ENCODE peak calls at places on chromosomes 2 and 18, in ten cellular contexts. One of them, this sample, is unnamed.

GRCh38 chr18:902179-902718 is 2.4 kb upstream of the ADCYAP1 start:
- DNase-seq in Daoy: peak; percentile 35
- DNase-seq in HTR-8/SVneo: no peak
- DNase-seq in memory B cell: no peak
- DNase-seq in NCI-H2081: no peak
- DNase-seq in AG09319: no peak
- DNase-seq in stimulated activated naive CD4-positive, alpha-beta T cell: no peak
- DNase-seq in activated CD4-positive, alpha-beta T cell treated with anti-CD3 and anti-CD28 coated beads for 4 hours: no peak
- DNase-seq in cardiac fibroblast: peak; percentile 54
- DNase-seq in mesendoderm: peak; percentile 37
- DNase-seq in this sample: peak; percentile 33

GRCh38 chr2:140836826-140837225 is 1294.0 kb downstream of the LRP1B start:
- DNase-seq in memory B cell: no peak
- DNase-seq in NCI-H2081: no peak
- DNase-seq in stimulated activated naive CD4-positive, alpha-beta T cell: no peak
- DNase-seq in activated CD4-positive, alpha-beta T cell treated with anti-CD3 and anti-CD28 coated beads for 4 hours: no peak
- DNase-seq in AG09319: no peak
- DNase-seq in mesendoderm: no peak
- DNase-seq in HTR-8/SVneo: no peak
- DNase-seq in cardiac fibroblast: no peak
- DNase-seq in Daoy: no peak
- DNase-seq in this sample: no peak

GRCh38 chr2:232931636-232932035 is 61.6 kb downstream of the SNORC start:
- DNase-seq in activated CD4-positive, alpha-beta T cell treated with anti-CD3 and anti-CD28 coated beads for 4 hours: no peak
- DNase-seq in stimulated activated naive CD4-positive, alpha-beta T cell: no peak
- DNase-seq in memory B cell: no peak
- DNase-seq in HTR-8/SVneo: no peak
- DNase-seq in cardiac fibroblast: peak; percentile 25
- DNase-seq in NCI-H2081: no peak
- DNase-seq in mesendoderm: no peak
- DNase-seq in Daoy: no peak
- DNase-seq in AG09319: no peak
- DNase-seq in this sample: no peak

GRCh38 chr2:65315042-65315441 is 87.4 kb downstream of the ACTR2 start:
- DNase-seq in AG09319: no peak
- DNase-seq in HTR-8/SVneo: no peak
- DNase-seq in stimulated activated naive CD4-positive, alpha-beta T cell: no peak
- DNase-seq in NCI-H2081: no peak
- DNase-seq in mesendoderm: no peak
- DNase-seq in cardiac fibroblast: no peak
- DNase-seq in activated CD4-positive, alpha-beta T cell treated with anti-CD3 and anti-CD28 coated beads for 4 hours: no peak
- DNase-seq in memory B cell: no peak
- DNase-seq in Daoy: no peak
- DNase-seq in this sample: no peak

GRCh38 chr2:218282173-218282991 is 9.9 kb downstream of the TMBIM1 start:
- DNase-seq in HTR-8/SVneo: no peak
- DNase-seq in NCI-H2081: no peak
- DNase-seq in Daoy: peak; percentile 65
- DNase-seq in mesendoderm: no peak
- DNase-seq in stimulated activated naive CD4-positive, alpha-beta T cell: no peak
- DNase-seq in cardiac fibroblast: no peak
- DNase-seq in AG09319: no peak
- DNase-seq in activated CD4-positive, alpha-beta T cell treated with anti-CD3 and anti-CD28 coated beads for 4 hours: no peak
- DNase-seq in memory B cell: no peak
- DNase-seq in this sample: peak; percentile 64

GRCh38 chr2:10004836-10005235 is 38.5 kb upstream of the KLF11 start:
- DNase-seq in Daoy: no peak
- DNase-seq in activated CD4-positive, alpha-beta T cell treated with anti-CD3 and anti-CD28 coated beads for 4 hours: no peak
- DNase-seq in NCI-H2081: no peak
- DNase-seq in mesendoderm: no peak
- DNase-seq in memory B cell: no peak
- DNase-seq in stimulated activated naive CD4-positive, alpha-beta T cell: no peak
- DNase-seq in HTR-8/SVneo: no peak
- DNase-seq in cardiac fibroblast: no peak
- DNase-seq in AG09319: no peak
- DNase-seq in this sample: no peak

GRCh38 chr2:190579945-190580866 is 45.7 kb upstream of the NEMP2 start:
- DNase-seq in HTR-8/SVneo: no peak
- DNase-seq in memory B cell: no peak
- DNase-seq in stimulated activated naive CD4-positive, alpha-beta T cell: no peak
- DNase-seq in cardiac fibroblast: no peak
- DNase-seq in Daoy: no peak
- DNase-seq in NCI-H2081: no peak
- DNase-seq in activated CD4-positive, alpha-beta T cell treated with anti-CD3 and anti-CD28 coated beads for 4 hours: no peak
- DNase-seq in mesendoderm: no peak
- DNase-seq in AG09319: no peak
- DNase-seq in this sample: no peak

GRCh38 chr18:5895886-5896740 is 791 bp upstream of the TMEM200C start:
- DNase-seq in memory B cell: no peak
- DNase-seq in HTR-8/SVneo: no peak
- DNase-seq in NCI-H2081: peak; percentile 21
- DNase-seq in AG09319: no peak
- DNase-seq in mesendoderm: peak; percentile 81
- DNase-seq in Daoy: peak; percentile 55
- DNase-seq in cardiac fibroblast: no peak
- DNase-seq in stimulated activated naive CD4-positive, alpha-beta T cell: no peak
- DNase-seq in activated CD4-positive, alpha-beta T cell treated with anti-CD3 and anti-CD28 coated beads for 4 hours: no peak
- DNase-seq in this sample: no peak

GRCh38 chr18:45688113-45688512 is 35.9 kb upstream of the SLC14A1 start:
- DNase-seq in NCI-H2081: no peak
- DNase-seq in HTR-8/SVneo: no peak
- DNase-seq in cardiac fibroblast: peak; percentile 33
- DNase-seq in memory B cell: no peak
- DNase-seq in mesendoderm: no peak
- DNase-seq in stimulated activated naive CD4-positive, alpha-beta T cell: no peak
- DNase-seq in activated CD4-positive, alpha-beta T cell treated with anti-CD3 and anti-CD28 coated beads for 4 hours: no peak
- DNase-seq in AG09319: no peak
- DNase-seq in Daoy: no peak
- DNase-seq in this sample: no peak

GRCh38 chr2:58106896-58107295 is 60.3 kb downstream of the VRK2 start:
- DNase-seq in cardiac fibroblast: no peak
- DNase-seq in HTR-8/SVneo: no peak
- DNase-seq in Daoy: no peak
- DNase-seq in stimulated activated naive CD4-positive, alpha-beta T cell: no peak
- DNase-seq in memory B cell: no peak
- DNase-seq in activated CD4-positive, alpha-beta T cell treated with anti-CD3 and anti-CD28 coated beads for 4 hours: no peak
- DNase-seq in mesendoderm: no peak
- DNase-seq in AG09319: no peak
- DNase-seq in NCI-H2081: no peak
- DNase-seq in this sample: no peak

This sample was measured in endothelial cell of umbilical vein.